ENCODE peak calls at places on chromosome 11, in ten cellular contexts. One of them, this sample, is unnamed.
A peak's percentile ranks its signal among the peaks of the same experiment; 100 is the strongest.

GRCh38 chr11:72010529-72011233 is 12.0 kb downstream of the IL18BP start:
- DNase-seq in fibroblast of mammary gland: no peak
- DNase-seq in omental fat pad: no peak
- DNase-seq in spleen: no peak
- DNase-seq in PC-9: no peak
- DNase-seq in cardiac muscle cell: no peak
- DNase-seq in Calu3: no peak
- DNase-seq in stomach: no peak
- DNase-seq in CD8-positive, alpha-beta T cell: no peak
- DNase-seq in suprapubic skin: peak; percentile 55
- DNase-seq in this sample: no peak

GRCh38 chr11:73344191-73344607 is 32.0 kb upstream of the RELT start:
- DNase-seq in Calu3: no peak
- DNase-seq in omental fat pad: no peak
- DNase-seq in spleen: peak; percentile 86
- DNase-seq in stomach: no peak
- DNase-seq in cardiac muscle cell: no peak
- DNase-seq in PC-9: no peak
- DNase-seq in fibroblast of mammary gland: no peak
- DNase-seq in suprapubic skin: no peak
- DNase-seq in CD8-positive, alpha-beta T cell: no peak
- DNase-seq in this sample: no peak

GRCh38 chr11:65503606-65503922 is 4.7 kb downstream of the MALAT1 start:
- DNase-seq in cardiac muscle cell: no peak
- DNase-seq in stomach: no peak
- DNase-seq in Calu3: no peak
- DNase-seq in CD8-positive, alpha-beta T cell: no peak
- DNase-seq in fibroblast of mammary gland: no peak
- DNase-seq in omental fat pad: no peak
- DNase-seq in spleen: no peak
- DNase-seq in PC-9: no peak
- DNase-seq in suprapubic skin: no peak
- DNase-seq in this sample: no peak

GRCh38 chr11:66510271-66510989 is at the start of gene BBS1:
- DNase-seq in CD8-positive, alpha-beta T cell: peak; percentile 74
- DNase-seq in spleen: peak; percentile 97
- DNase-seq in omental fat pad: peak; percentile 47
- DNase-seq in suprapubic skin: peak; percentile 90
- DNase-seq in stomach: peak; percentile 90
- DNase-seq in Calu3: peak; percentile 87
- DNase-seq in fibroblast of mammary gland: peak; percentile 69
- DNase-seq in cardiac muscle cell: peak; percentile 93
- DNase-seq in PC-9: peak; percentile 71
- DNase-seq in this sample: peak; percentile 87

GRCh38 chr11:3380706-3381570 is 2.0 kb upstream of the ZNF195 start:
- DNase-seq in spleen: no peak
- DNase-seq in cardiac muscle cell: peak; percentile 79
- DNase-seq in PC-9: no peak
- DNase-seq in stomach: no peak
- DNase-seq in omental fat pad: no peak
- DNase-seq in suprapubic skin: no peak
- DNase-seq in CD8-positive, alpha-beta T cell: no peak
- DNase-seq in Calu3: no peak
- DNase-seq in fibroblast of mammary gland: peak; percentile 55
- DNase-seq in this sample: no peak

GRCh38 chr11:74268451-74268850 is 43.0 kb downstream of the P4HA3 start:
- DNase-seq in spleen: no peak
- DNase-seq in omental fat pad: no peak
- DNase-seq in suprapubic skin: no peak
- DNase-seq in stomach: no peak
- DNase-seq in CD8-positive, alpha-beta T cell: no peak
- DNase-seq in PC-9: peak; percentile 66
- DNase-seq in cardiac muscle cell: no peak
- DNase-seq in fibroblast of mammary gland: no peak
- DNase-seq in Calu3: no peak
- DNase-seq in this sample: no peak

GRCh38 chr11:14065153-14065552 is 102.6 kb downstream of the SPON1 start:
- DNase-seq in PC-9: no peak
- DNase-seq in spleen: no peak
- DNase-seq in omental fat pad: no peak
- DNase-seq in Calu3: no peak
- DNase-seq in stomach: no peak
- DNase-seq in fibroblast of mammary gland: peak; percentile 21
- DNase-seq in suprapubic skin: no peak
- DNase-seq in cardiac muscle cell: no peak
- DNase-seq in CD8-positive, alpha-beta T cell: no peak
- DNase-seq in this sample: no peak

GRCh38 chr11:56659755-56660154 is 3.7 kb upstream of the OR5AR1 start:
- DNase-seq in PC-9: no peak
- DNase-seq in Calu3: no peak
- DNase-seq in fibroblast of mammary gland: no peak
- DNase-seq in omental fat pad: no peak
- DNase-seq in stomach: no peak
- DNase-seq in spleen: no peak
- DNase-seq in cardiac muscle cell: no peak
- DNase-seq in CD8-positive, alpha-beta T cell: no peak
- DNase-seq in suprapubic skin: no peak
- DNase-seq in this sample: no peak

GRCh38 chr11:69240332-69241074 is 53.5 kb upstream of the MYEOV start:
- DNase-seq in fibroblast of mammary gland: peak; percentile 26
- DNase-seq in omental fat pad: no peak
- DNase-seq in CD8-positive, alpha-beta T cell: no peak
- DNase-seq in cardiac muscle cell: no peak
- DNase-seq in Calu3: peak; percentile 23
- DNase-seq in suprapubic skin: no peak
- DNase-seq in spleen: no peak
- DNase-seq in stomach: peak; percentile 49
- DNase-seq in PC-9: no peak
- DNase-seq in this sample: peak; percentile 52

GRCh38 chr11:57770793-57771192 is 9.2 kb downstream of the CTNND1 start:
- DNase-seq in fibroblast of mammary gland: no peak
- DNase-seq in PC-9: no peak
- DNase-seq in cardiac muscle cell: no peak
- DNase-seq in stomach: no peak
- DNase-seq in spleen: no peak
- DNase-seq in Calu3: no peak
- DNase-seq in suprapubic skin: no peak
- DNase-seq in CD8-positive, alpha-beta T cell: no peak
- DNase-seq in omental fat pad: no peak
- DNase-seq in this sample: no peak

GRCh38 chr11:112885744-112886706 is 75.2 kb upstream of the NCAM1 start:
- DNase-seq in stomach: no peak
- DNase-seq in omental fat pad: no peak
- DNase-seq in spleen: no peak
- DNase-seq in fibroblast of mammary gland: no peak
- DNase-seq in CD8-positive, alpha-beta T cell: no peak
- DNase-seq in PC-9: no peak
- DNase-seq in suprapubic skin: no peak
- DNase-seq in cardiac muscle cell: no peak
- DNase-seq in Calu3: no peak
- DNase-seq in this sample: no peak

GRCh38 chr11:96105197-96105895 is 181.4 kb upstream of the MTMR2 start:
- DNase-seq in cardiac muscle cell: no peak
- DNase-seq in spleen: no peak
- DNase-seq in CD8-positive, alpha-beta T cell: no peak
- DNase-seq in PC-9: peak; percentile 44
- DNase-seq in omental fat pad: no peak
- DNase-seq in Calu3: no peak
- DNase-seq in fibroblast of mammary gland: peak; percentile 46
- DNase-seq in suprapubic skin: no peak
- DNase-seq in stomach: no peak
- DNase-seq in this sample: no peak

GRCh38 chr11:134244593-134244992 is 8.6 kb downstream of the THYN1 start:
- DNase-seq in omental fat pad: no peak
- DNase-seq in PC-9: no peak
- DNase-seq in suprapubic skin: no peak
- DNase-seq in spleen: no peak
- DNase-seq in fibroblast of mammary gland: peak; percentile 25
- DNase-seq in stomach: no peak
- DNase-seq in CD8-positive, alpha-beta T cell: no peak
- DNase-seq in cardiac muscle cell: peak; percentile 17
- DNase-seq in Calu3: peak; percentile 28
- DNase-seq in this sample: no peak

GRCh38 chr11:33064033-33064825 is 24.9 kb downstream of the TCP11L1 start:
- DNase-seq in stomach: no peak
- DNase-seq in cardiac muscle cell: no peak
- DNase-seq in spleen: no peak
- DNase-seq in suprapubic skin: no peak
- DNase-seq in fibroblast of mammary gland: peak; percentile 36
- DNase-seq in omental fat pad: no peak
- DNase-seq in PC-9: no peak
- DNase-seq in CD8-positive, alpha-beta T cell: no peak
- DNase-seq in Calu3: no peak
- DNase-seq in this sample: no peak

GRCh38 chr11:111225871-111226270 is 19.7 kb upstream of the POU2AF2 start:
- DNase-seq in suprapubic skin: no peak
- DNase-seq in PC-9: no peak
- DNase-seq in fibroblast of mammary gland: no peak
- DNase-seq in spleen: no peak
- DNase-seq in cardiac muscle cell: no peak
- DNase-seq in omental fat pad: no peak
- DNase-seq in stomach: no peak
- DNase-seq in CD8-positive, alpha-beta T cell: no peak
- DNase-seq in Calu3: no peak
- DNase-seq in this sample: no peak

DNA sequence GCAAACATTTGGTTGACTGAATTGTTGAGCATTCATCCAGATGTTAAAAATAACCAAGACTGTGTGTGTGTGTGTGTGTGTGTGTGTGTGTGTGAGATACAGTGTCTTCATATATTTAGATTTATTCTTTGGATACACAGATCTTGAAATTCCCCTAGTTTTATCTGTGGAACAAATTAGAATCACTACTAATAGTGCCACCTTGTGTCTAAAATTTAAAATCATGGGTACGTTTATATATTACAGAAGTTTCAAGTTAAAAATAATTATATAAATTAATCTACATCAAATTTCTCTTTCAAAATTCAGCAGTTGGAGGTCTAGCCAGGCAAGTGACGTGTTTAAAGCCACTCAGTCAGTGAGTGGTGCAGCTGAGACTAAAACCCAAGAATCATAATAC is 1566.2 kb upstream of the TENM4 start:
- DNase-seq in stomach: no peak
- DNase-seq in Calu3: no peak
- DNase-seq in spleen: no peak
- DNase-seq in suprapubic skin: no peak
- DNase-seq in cardiac muscle cell: peak; percentile 15
- DNase-seq in fibroblast of mammary gland: peak; percentile 48
- DNase-seq in PC-9: peak; percentile 36
- DNase-seq in omental fat pad: no peak
- DNase-seq in CD8-positive, alpha-beta T cell: no peak
- DNase-seq in this sample: no peak
- TF ChIP-seq CTCF in stomach: no peak
- TF ChIP-seq CTCF in Calu3: no peak
- TF ChIP-seq CTCF in spleen: no peak
- TF ChIP-seq CTCF in suprapubic skin: no peak
- TF ChIP-seq CTCF in cardiac muscle cell: peak; percentile 23
- TF ChIP-seq CTCF in fibroblast of mammary gland: no peak
- TF ChIP-seq CTCF in PC-9: peak; percentile 59
- TF ChIP-seq CTCF in omental fat pad: no peak
- TF ChIP-seq CTCF in CD8-positive, alpha-beta T cell: no peak
- TF ChIP-seq CTCF in this sample: peak; percentile 57

DNA sequence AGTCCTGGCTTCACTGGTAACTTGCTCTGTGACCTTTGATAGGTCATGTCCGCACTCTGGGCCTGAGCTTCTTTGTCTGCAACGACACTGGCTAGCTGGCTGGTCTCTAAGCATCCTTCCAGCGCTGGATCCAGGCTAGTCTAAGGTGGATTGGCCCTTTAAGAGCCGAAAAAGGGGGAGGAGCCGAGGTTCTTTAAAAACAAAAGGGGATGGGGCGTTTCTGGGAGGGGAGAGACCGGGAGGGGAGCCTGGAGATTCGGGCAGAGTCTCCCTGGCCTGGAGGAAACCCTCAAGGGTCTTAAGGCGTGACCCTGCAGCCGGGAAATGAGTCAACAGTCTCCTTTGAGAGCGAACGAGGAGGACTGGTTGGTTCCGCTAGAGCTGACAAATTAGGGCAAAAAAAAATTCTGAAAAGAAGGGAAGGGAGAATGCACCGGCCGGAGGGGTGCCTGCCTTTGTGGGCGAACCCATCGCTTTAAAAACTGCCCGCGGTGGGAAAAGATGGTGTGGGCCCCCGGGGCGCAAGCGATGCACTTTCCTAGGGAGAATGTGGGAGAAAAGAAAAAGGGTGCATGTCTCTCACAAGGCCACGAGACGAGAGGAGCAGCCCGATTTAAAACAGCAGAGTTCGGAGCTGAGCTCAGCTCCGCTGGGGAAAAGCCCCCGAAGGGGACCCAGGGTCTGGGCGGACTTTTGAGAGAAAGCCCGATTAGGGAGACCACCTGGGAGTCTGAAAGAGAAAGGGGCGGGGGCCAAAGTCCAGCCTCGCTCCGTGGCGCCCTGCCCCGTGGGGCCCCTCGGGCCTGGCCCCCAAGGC is 952 bp downstream of the ZFTA start:
- DNase-seq in omental fat pad: no peak
- DNase-seq in stomach: no peak
- DNase-seq in Calu3: peak; percentile 48
- DNase-seq in PC-9: peak; percentile 64
- DNase-seq in suprapubic skin: peak; percentile 80
- DNase-seq in CD8-positive, alpha-beta T cell: no peak
- DNase-seq in cardiac muscle cell: peak; percentile 76
- DNase-seq in spleen: no peak
- DNase-seq in fibroblast of mammary gland: peak; percentile 87
- DNase-seq in this sample: no peak
- TF ChIP-seq CTCF in omental fat pad: no peak
- TF ChIP-seq CTCF in stomach: no peak
- TF ChIP-seq CTCF in Calu3: no peak
- TF ChIP-seq CTCF in PC-9: peak; percentile 57
- TF ChIP-seq CTCF in suprapubic skin: no peak
- TF ChIP-seq CTCF in CD8-positive, alpha-beta T cell: no peak
- TF ChIP-seq CTCF in cardiac muscle cell: no peak
- TF ChIP-seq CTCF in spleen: no peak
- TF ChIP-seq CTCF in fibroblast of mammary gland: no peak
- TF ChIP-seq CTCF in this sample: no peak

DNA sequence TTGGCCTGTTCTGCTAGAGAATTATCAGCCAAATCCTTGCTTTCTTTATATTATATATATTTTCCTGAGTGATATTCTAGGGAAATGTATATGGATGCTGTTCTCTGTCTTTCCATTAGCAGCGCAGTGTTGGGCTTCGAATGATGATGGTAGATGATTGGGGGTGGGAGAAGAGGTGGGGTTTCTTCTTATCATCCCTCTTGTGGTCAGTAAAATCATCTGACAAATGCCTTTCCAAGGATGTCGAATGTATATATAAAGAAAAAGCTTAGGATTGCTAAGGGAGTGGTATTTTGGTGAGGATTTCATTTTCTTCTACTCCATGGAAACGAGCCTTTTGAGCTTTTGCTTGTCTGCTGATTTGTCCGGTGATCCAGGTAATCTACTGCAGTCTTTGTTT is 48.9 kb downstream of the ARHGEF12 start:
- DNase-seq in PC-9: no peak
- DNase-seq in spleen: no peak
- DNase-seq in Calu3: no peak
- DNase-seq in CD8-positive, alpha-beta T cell: no peak
- DNase-seq in stomach: no peak
- DNase-seq in fibroblast of mammary gland: no peak
- DNase-seq in cardiac muscle cell: no peak
- DNase-seq in omental fat pad: no peak
- DNase-seq in suprapubic skin: no peak
- DNase-seq in this sample: no peak
- TF ChIP-seq CTCF in PC-9: no peak
- TF ChIP-seq CTCF in spleen: no peak
- TF ChIP-seq CTCF in Calu3: no peak
- TF ChIP-seq CTCF in CD8-positive, alpha-beta T cell: no peak
- TF ChIP-seq CTCF in stomach: no peak
- TF ChIP-seq CTCF in fibroblast of mammary gland: no peak
- TF ChIP-seq CTCF in cardiac muscle cell: no peak
- TF ChIP-seq CTCF in omental fat pad: no peak
- TF ChIP-seq CTCF in suprapubic skin: no peak
- TF ChIP-seq CTCF in this sample: no peak

GRCh38 chr11:16603245-16603644 is 135.2 kb upstream of the C11orf58 start:
- DNase-seq in spleen: no peak
- DNase-seq in stomach: no peak
- DNase-seq in Calu3: peak; percentile 32
- DNase-seq in cardiac muscle cell: no peak
- DNase-seq in PC-9: no peak
- DNase-seq in fibroblast of mammary gland: no peak
- DNase-seq in CD8-positive, alpha-beta T cell: no peak
- DNase-seq in omental fat pad: no peak
- DNase-seq in suprapubic skin: no peak
- DNase-seq in this sample: no peak
- TF ChIP-seq CTCF in spleen: no peak
- TF ChIP-seq CTCF in stomach: no peak
- TF ChIP-seq CTCF in Calu3: no peak
- TF ChIP-seq CTCF in cardiac muscle cell: no peak
- TF ChIP-seq CTCF in PC-9: no peak
- TF ChIP-seq CTCF in fibroblast of mammary gland: no peak
- TF ChIP-seq CTCF in CD8-positive, alpha-beta T cell: no peak
- TF ChIP-seq CTCF in omental fat pad: no peak
- TF ChIP-seq CTCF in suprapubic skin: no peak
- TF ChIP-seq CTCF in this sample: no peak